ENCODE peak calls at places on chromosomes 6 and 20, in nine cellular contexts. One of them, this sample, is unnamed.

GRCh38 chr20:18506744-18507143 is 996 bp upstream of the SEC23B start:
- DNase-seq in HFFc6: no peak
- DNase-seq in AG04450: no peak
- DNase-seq in natural killer cell: no peak
- DNase-seq in gastrocnemius medialis: no peak
- DNase-seq in kidney: no peak
- DNase-seq in AG09309: no peak
- DNase-seq in heart left ventricle: no peak
- DNase-seq in psoas muscle: no peak
- DNase-seq in this sample: no peak

GRCh38 chr6:49519660-49520059 is 19.9 kb downstream of the GLYATL3 start:
- DNase-seq in HFFc6: no peak
- DNase-seq in AG04450: no peak
- DNase-seq in natural killer cell: no peak
- DNase-seq in gastrocnemius medialis: no peak
- DNase-seq in kidney: no peak
- DNase-seq in AG09309: no peak
- DNase-seq in heart left ventricle: no peak
- DNase-seq in psoas muscle: no peak
- DNase-seq in this sample: no peak

GRCh38 chr20:54085910-54086309 is 15.5 kb upstream of the BCAS1 start:
- DNase-seq in HFFc6: no peak
- DNase-seq in AG04450: no peak
- DNase-seq in natural killer cell: no peak
- DNase-seq in gastrocnemius medialis: no peak
- DNase-seq in kidney: no peak
- DNase-seq in AG09309: no peak
- DNase-seq in heart left ventricle: no peak
- DNase-seq in psoas muscle: no peak
- DNase-seq in this sample: no peak

GRCh38 chr20:61755971-61756421 is 309.7 kb downstream of the TAF4 start:
- DNase-seq in HFFc6: no peak
- DNase-seq in AG04450: no peak
- DNase-seq in natural killer cell: no peak
- DNase-seq in gastrocnemius medialis: no peak
- DNase-seq in kidney: peak; percentile 62
- DNase-seq in AG09309: no peak
- DNase-seq in heart left ventricle: no peak
- DNase-seq in psoas muscle: no peak
- DNase-seq in this sample: no peak

GRCh38 chr6:158752613-158753012 is 66.6 kb downstream of the EZR start:
- DNase-seq in HFFc6: no peak
- DNase-seq in AG04450: no peak
- DNase-seq in natural killer cell: no peak
- DNase-seq in gastrocnemius medialis: no peak
- DNase-seq in kidney: no peak
- DNase-seq in AG09309: no peak
- DNase-seq in heart left ventricle: peak; percentile 50
- DNase-seq in psoas muscle: no peak
- DNase-seq in this sample: no peak

GRCh38 chr6:135651964-135652755 is 154.6 kb upstream of the AHI1 start:
- DNase-seq in HFFc6: no peak
- DNase-seq in AG04450: no peak
- DNase-seq in natural killer cell: no peak
- DNase-seq in gastrocnemius medialis: no peak
- DNase-seq in kidney: peak; percentile 14
- DNase-seq in AG09309: no peak
- DNase-seq in heart left ventricle: no peak
- DNase-seq in psoas muscle: no peak
- DNase-seq in this sample: no peak

GRCh38 chr6:28134015-28134414 is 7.7 kb upstream of the ZKSCAN8 start:
- DNase-seq in HFFc6: peak; percentile 53
- DNase-seq in AG04450: no peak
- DNase-seq in natural killer cell: no peak
- DNase-seq in gastrocnemius medialis: no peak
- DNase-seq in kidney: no peak
- DNase-seq in AG09309: no peak
- DNase-seq in heart left ventricle: no peak
- DNase-seq in psoas muscle: no peak
- DNase-seq in this sample: no peak

GRCh38 chr20:11454966-11455799 is 462.5 kb upstream of the BTBD3 start:
- DNase-seq in HFFc6: peak; percentile 47
- DNase-seq in AG04450: no peak
- DNase-seq in natural killer cell: no peak
- DNase-seq in gastrocnemius medialis: no peak
- DNase-seq in kidney: no peak
- DNase-seq in AG09309: peak; percentile 55
- DNase-seq in heart left ventricle: no peak
- DNase-seq in psoas muscle: no peak
- DNase-seq in this sample: no peak

DNA sequence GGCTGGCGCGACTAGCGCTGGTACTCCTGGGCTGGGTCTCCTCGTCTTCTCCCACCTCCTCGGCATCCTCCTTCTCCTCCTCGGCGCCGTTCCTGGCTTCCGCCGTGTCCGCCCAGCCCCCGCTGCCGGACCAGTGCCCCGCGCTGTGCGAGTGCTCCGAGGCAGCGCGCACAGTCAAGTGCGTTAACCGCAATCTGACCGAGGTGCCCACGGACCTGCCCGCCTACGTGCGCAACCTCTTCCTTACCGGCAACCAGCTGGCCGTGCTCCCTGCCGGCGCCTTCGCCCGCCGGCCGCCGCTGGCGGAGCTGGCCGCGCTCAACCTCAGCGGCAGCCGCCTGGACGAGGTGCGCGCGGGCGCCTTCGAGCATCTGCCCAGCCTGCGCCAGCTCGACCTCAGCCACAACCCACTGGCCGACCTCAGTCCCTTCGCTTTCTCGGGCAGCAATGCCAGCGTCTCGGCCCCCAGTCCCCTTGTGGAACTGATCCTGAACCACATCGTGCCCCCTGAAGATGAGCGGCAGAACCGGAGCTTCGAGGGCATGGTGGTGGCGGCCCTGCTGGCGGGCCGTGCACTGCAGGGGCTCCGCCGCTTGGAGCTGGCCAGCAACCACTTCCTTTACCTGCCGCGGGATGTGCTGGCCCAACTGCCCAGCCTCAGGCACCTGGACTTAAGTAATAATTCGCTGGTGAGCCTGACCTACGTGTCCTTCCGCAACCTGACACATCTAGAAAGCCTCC is 1.6 kb downstream of the TPBG start:
- DNase-seq in HFFc6: no peak
- DNase-seq in AG04450: no peak
- DNase-seq in natural killer cell: no peak
- DNase-seq in gastrocnemius medialis: no peak
- DNase-seq in kidney: peak; percentile 82
- DNase-seq in AG09309: no peak
- DNase-seq in heart left ventricle: peak; percentile 22
- DNase-seq in psoas muscle: peak; percentile 21
- DNase-seq in this sample: peak; percentile 75
- TF ChIP-seq CTCF in HFFc6: peak; percentile 42
- TF ChIP-seq CTCF in AG04450: peak; percentile 24
- TF ChIP-seq CTCF in natural killer cell: no peak
- TF ChIP-seq CTCF in gastrocnemius medialis: no peak
- TF ChIP-seq CTCF in kidney: no peak
- TF ChIP-seq CTCF in AG09309: peak; percentile 26
- TF ChIP-seq CTCF in heart left ventricle: no peak
- TF ChIP-seq CTCF in psoas muscle: no peak
- TF ChIP-seq CTCF in this sample: peak; percentile 62

GRCh38 chr20:40705413-40705812 is 16.4 kb upstream of the MAFB start:
- DNase-seq in HFFc6: no peak
- DNase-seq in AG04450: no peak
- DNase-seq in natural killer cell: no peak
- DNase-seq in gastrocnemius medialis: no peak
- DNase-seq in kidney: no peak
- DNase-seq in AG09309: no peak
- DNase-seq in heart left ventricle: no peak
- DNase-seq in psoas muscle: no peak
- DNase-seq in this sample: no peak

GRCh38 chr20:40710608-40711007 is 21.6 kb upstream of the MAFB start:
- DNase-seq in HFFc6: no peak
- DNase-seq in AG04450: no peak
- DNase-seq in natural killer cell: no peak
- DNase-seq in gastrocnemius medialis: no peak
- DNase-seq in kidney: no peak
- DNase-seq in AG09309: no peak
- DNase-seq in heart left ventricle: no peak
- DNase-seq in psoas muscle: no peak
- DNase-seq in this sample: no peak

GRCh38 chr20:40703981-40704530 is 15.0 kb upstream of the MAFB start:
- DNase-seq in HFFc6: no peak
- DNase-seq in AG04450: no peak
- DNase-seq in natural killer cell: no peak
- DNase-seq in gastrocnemius medialis: no peak
- DNase-seq in kidney: no peak
- DNase-seq in AG09309: no peak
- DNase-seq in heart left ventricle: no peak
- DNase-seq in psoas muscle: no peak
- DNase-seq in this sample: no peak

GRCh38 chr20:40704828-40705227 is 15.8 kb upstream of the MAFB start:
- DNase-seq in HFFc6: no peak
- DNase-seq in AG04450: no peak
- DNase-seq in natural killer cell: no peak
- DNase-seq in gastrocnemius medialis: no peak
- DNase-seq in kidney: no peak
- DNase-seq in AG09309: no peak
- DNase-seq in heart left ventricle: no peak
- DNase-seq in psoas muscle: no peak
- DNase-seq in this sample: no peak

DNA sequence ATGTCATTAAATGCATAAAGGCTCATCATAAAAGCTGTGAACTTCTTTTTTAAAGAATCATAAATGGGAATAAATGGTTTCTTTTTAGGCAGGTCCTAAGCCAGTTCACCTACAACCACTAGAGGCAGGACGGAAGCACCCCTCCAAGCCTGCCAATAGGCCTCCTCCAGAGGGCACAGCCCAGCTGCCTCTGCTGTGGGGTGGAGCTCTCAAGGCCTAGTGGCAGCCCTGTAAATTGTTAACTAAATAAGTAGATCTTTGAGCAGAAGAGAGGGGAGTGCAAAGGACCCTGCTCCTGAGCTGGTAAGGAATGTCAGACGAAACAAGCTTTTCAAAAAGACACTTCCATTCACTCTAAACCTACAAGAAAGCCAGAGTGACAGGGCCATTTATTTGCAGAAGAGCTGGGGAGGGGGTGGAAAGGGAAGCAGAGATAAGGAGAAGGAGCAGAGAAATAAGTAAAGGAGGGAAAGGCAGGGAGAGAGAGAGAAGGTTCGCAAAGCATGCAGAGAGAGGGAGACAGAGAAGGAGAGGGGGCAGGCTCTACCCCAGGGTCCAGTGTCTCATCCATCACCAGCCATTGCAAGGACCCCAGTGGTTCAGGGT is 18.0 kb upstream of the MAFB start:
- DNase-seq in HFFc6: no peak
- DNase-seq in AG04450: no peak
- DNase-seq in natural killer cell: no peak
- DNase-seq in gastrocnemius medialis: no peak
- DNase-seq in kidney: no peak
- DNase-seq in AG09309: no peak
- DNase-seq in heart left ventricle: no peak
- DNase-seq in psoas muscle: no peak
- DNase-seq in this sample: no peak
- TF ChIP-seq CTCF in HFFc6: peak; percentile 16
- TF ChIP-seq CTCF in AG04450: no peak
- TF ChIP-seq CTCF in natural killer cell: no peak
- TF ChIP-seq CTCF in gastrocnemius medialis: no peak
- TF ChIP-seq CTCF in kidney: peak; percentile 28
- TF ChIP-seq CTCF in AG09309: no peak
- TF ChIP-seq CTCF in heart left ventricle: no peak
- TF ChIP-seq CTCF in psoas muscle: no peak
- TF ChIP-seq CTCF in this sample: peak; percentile 66

GRCh38 chr6:111061493-111061892 is 25.8 kb upstream of the SLC16A10 start:
- DNase-seq in HFFc6: peak; percentile 8
- DNase-seq in AG04450: no peak
- DNase-seq in natural killer cell: no peak
- DNase-seq in gastrocnemius medialis: no peak
- DNase-seq in kidney: no peak
- DNase-seq in AG09309: no peak
- DNase-seq in heart left ventricle: no peak
- DNase-seq in psoas muscle: peak; percentile 23
- DNase-seq in this sample: no peak

GRCh38 chr6:111052171-111052570 is 35.1 kb upstream of the SLC16A10 start:
- DNase-seq in HFFc6: no peak
- DNase-seq in AG04450: no peak
- DNase-seq in natural killer cell: no peak
- DNase-seq in gastrocnemius medialis: no peak
- DNase-seq in kidney: no peak
- DNase-seq in AG09309: no peak
- DNase-seq in heart left ventricle: no peak
- DNase-seq in psoas muscle: no peak
- DNase-seq in this sample: no peak

DNA sequence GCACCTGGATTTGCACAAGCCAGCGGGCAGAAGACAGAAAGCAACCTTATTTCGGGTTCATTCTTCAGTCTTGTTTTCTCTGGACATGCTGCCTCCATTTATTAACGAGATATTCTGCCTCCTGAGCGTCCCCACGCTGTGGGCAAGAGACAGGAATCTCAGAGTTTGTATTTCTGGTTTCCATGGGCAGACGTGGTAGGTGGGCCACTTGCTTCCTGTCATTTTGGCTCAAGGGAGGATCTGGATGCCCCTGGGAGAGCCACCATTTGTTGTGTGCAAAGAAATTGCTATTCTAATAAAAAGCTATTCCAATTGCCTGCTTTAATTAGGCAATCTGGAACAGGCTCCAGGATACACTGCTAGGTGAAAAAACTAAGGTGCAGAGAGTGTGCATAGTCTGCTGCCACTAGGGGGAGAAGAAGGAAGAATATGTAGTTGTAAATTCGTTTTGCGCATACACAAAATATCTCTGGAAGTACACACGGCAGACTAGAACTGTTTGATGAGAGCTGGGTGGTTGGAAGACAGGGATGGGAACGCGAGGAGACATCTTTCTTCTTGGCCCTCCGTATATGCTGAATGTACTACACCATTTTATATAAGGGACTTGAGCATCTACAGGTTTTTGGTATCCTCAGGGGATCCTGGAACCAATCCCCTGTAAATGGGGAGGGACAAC is 30.1 kb upstream of the SLC16A10 start:
- DNase-seq in HFFc6: peak; percentile 28
- DNase-seq in AG04450: peak; percentile 11
- DNase-seq in natural killer cell: no peak
- DNase-seq in gastrocnemius medialis: no peak
- DNase-seq in kidney: no peak
- DNase-seq in AG09309: peak; percentile 16
- DNase-seq in heart left ventricle: no peak
- DNase-seq in psoas muscle: no peak
- DNase-seq in this sample: no peak
- TF ChIP-seq CTCF in HFFc6: peak; percentile 88
- TF ChIP-seq CTCF in AG04450: peak; percentile 87
- TF ChIP-seq CTCF in natural killer cell: peak; percentile 57
- TF ChIP-seq CTCF in gastrocnemius medialis: peak; percentile 70
- TF ChIP-seq CTCF in kidney: peak; percentile 79
- TF ChIP-seq CTCF in AG09309: peak; percentile 71
- TF ChIP-seq CTCF in heart left ventricle: peak; percentile 59
- TF ChIP-seq CTCF in psoas muscle: peak; percentile 65
- TF ChIP-seq CTCF in this sample: peak; percentile 82

DNA sequence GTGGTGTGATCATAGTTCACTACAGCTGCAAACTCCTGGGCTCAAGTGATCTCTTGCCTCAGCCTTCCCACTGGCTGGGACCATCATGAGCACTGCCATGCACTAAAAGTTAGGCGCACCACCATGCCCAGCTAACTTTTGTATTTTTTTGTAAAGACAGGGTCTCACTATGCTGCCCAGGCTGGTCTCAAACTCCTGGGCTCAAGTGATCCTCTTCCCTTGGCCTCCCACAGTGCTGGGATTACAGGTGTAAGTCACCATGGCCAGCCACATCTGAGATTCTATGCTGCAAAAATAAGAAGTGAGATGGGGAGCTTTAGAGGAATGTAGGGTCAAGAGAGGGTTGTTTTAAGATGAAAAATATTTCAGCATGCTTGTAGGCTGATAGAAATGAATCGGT is 1.5 kb upstream of the FAM83D start:
- DNase-seq in HFFc6: no peak
- DNase-seq in AG04450: no peak
- DNase-seq in natural killer cell: no peak
- DNase-seq in gastrocnemius medialis: no peak
- DNase-seq in kidney: no peak
- DNase-seq in AG09309: no peak
- DNase-seq in heart left ventricle: no peak
- DNase-seq in psoas muscle: no peak
- DNase-seq in this sample: no peak
- TF ChIP-seq CTCF in HFFc6: no peak
- TF ChIP-seq CTCF in AG04450: no peak
- TF ChIP-seq CTCF in natural killer cell: no peak
- TF ChIP-seq CTCF in gastrocnemius medialis: no peak
- TF ChIP-seq CTCF in kidney: no peak
- TF ChIP-seq CTCF in AG09309: no peak
- TF ChIP-seq CTCF in heart left ventricle: no peak
- TF ChIP-seq CTCF in psoas muscle: no peak
- TF ChIP-seq CTCF in this sample: no peak

This sample was measured in type B pancreatic cell.